ENCODE peak calls at places on chromosomes 4 and X, in four cellular contexts. J, P, L and N are unnamed samples.

GRCh38 chr4:183402771-183403170 is 41.7 kb upstream of the CDKN2AIP start:
- DNase-seq in J (no peak), P (no peak), L (no peak), N (no peak)

GRCh38 chrX:106932960-106933537 is 12.8 kb downstream of the CLDN2 start:
- DNase-seq in J (no peak), L (no peak), P (no peak), N (peak)

GRCh38 chrX:14497184-14497666 is 32.1 kb upstream of the GLRA2 start:
- DNase-seq in P (no peak), L (no peak), J (no peak), N (no peak)

GRCh38 chrX:44735498-44735897 is 108.3 kb upstream of the DUSP21 start:
- DNase-seq in L (no peak), J (no peak), P (no peak), N (no peak)

GRCh38 chr4:134628074-134628473 is 426.5 kb upstream of the PABPC4L start:
- DNase-seq in L (no peak), J (no peak), P (no peak), N (no peak)

GRCh38 chr4:101993002-101993840 is 202.7 kb downstream of the BANK1 start:
- DNase-seq in L (no peak), J (no peak), P (no peak), N (no peak)

GRCh38 chr4:1337376-1337831 is 9.6 kb upstream of the UVSSA start:
- DNase-seq in P (no peak), J (no peak), L (peak), N (no peak)

GRCh38 chrX:36974896-36975295 is 33.3 kb upstream of the FAM47C start:
- DNase-seq in J (no peak), P (no peak), L (no peak), N (no peak)

GRCh38 chrX:41382699-41383645 is 49.0 kb downstream of the DDX3X start:
- DNase-seq in J (no peak), L (no peak), P (no peak), N (peak)

GRCh38 chr4:155568641-155569040 is 98.0 kb upstream of the GUCY1A1 start:
- DNase-seq in J (no peak), P (no peak), L (no peak), N (no peak)

GRCh38 chrX:139192386-139192961 is 338.1 kb upstream of the F9 start:
- DNase-seq in L (no peak), J (no peak), P (no peak), N (no peak)

GRCh38 chr4:76981649-76982048 is 32.1 kb downstream of the SEPTIN11 start:
- DNase-seq in L (no peak), P (no peak), J (no peak), N (no peak)

GRCh38 chrX:136262812-136263315 is 11.7 kb upstream of the MAP7D3 start:
- DNase-seq in L (no peak), P (no peak), J (no peak), N (no peak)

GRCh38 chr4:16714191-16714590 is 184.3 kb downstream of the LDB2 start:
- DNase-seq in L (no peak), P (no peak), J (no peak), N (no peak)

GRCh38 chr4:102387552-102388150 is 42.4 kb upstream of the SLC39A8 start:
- DNase-seq in L (no peak), P (no peak), J (no peak), N (no peak)

GRCh38 chr4:3827616-3828492 is 61.7 kb downstream of the ADRA2C start:
- DNase-seq in P (no peak), L (peak), J (no peak), N (peak)

GRCh38 chr4:118224239-118224829 is 128.5 kb downstream of the PRSS12 start:
- DNase-seq in P (no peak), L (peak), J (peak), N (peak)

GRCh38 chr4:100420571-100420970 is 97.3 kb downstream of the EMCN start:
- DNase-seq in L (no peak), P (no peak), J (no peak), N (no peak)

GRCh38 chrX:78119521-78120227 is 15.6 kb downstream of the PGK1 start:
- DNase-seq in L (no peak), P (no peak), J (no peak), N (no peak)

GRCh38 chr4:153790962-153791551 is 2.2 kb upstream of the SFRP2 start:
- DNase-seq in J (no peak), P (peak), L (no peak), N (peak)

GRCh38 chr4:38819569-38819968 is 15.0 kb upstream of the TLR1 start:
- DNase-seq in P (no peak), J (no peak), L (no peak), N (no peak)

GRCh38 chr4:25068386-25068785 is 37.6 kb upstream of the LGI2 start:
- DNase-seq in P (no peak), J (no peak), L (no peak), N (no peak)

GRCh38 chr4:119211856-119212250 is 660 bp upstream of the USP53 start:
- DNase-seq in L (peak), P (no peak), J (no peak), N (no peak)

GRCh38 chrX:46561931-46562721 is 11.4 kb upstream of the CHST7 start:
- DNase-seq in P (no peak), L (no peak), J (no peak), N (no peak)

GRCh38 chr4:7906171-7906581 is 33.5 kb downstream of the AFAP1 start:
- DNase-seq in J (no peak), L (no peak), P (no peak), N (no peak)

GRCh38 chr4:127896069-127896468 is 15.4 kb downstream of the PLK4 start:
- DNase-seq in J (no peak), L (no peak), P (no peak), N (no peak)

GRCh38 chr4:182189107-182189878 is 53.9 kb upstream of the TENM3 start:
- DNase-seq in L (no peak), J (peak), P (no peak), N (peak)

GRCh38 chrX:46258356-46258755 is 286.9 kb downstream of the ZNF674 start:
- DNase-seq in L (no peak), J (no peak), P (no peak), N (no peak)

GRCh38 chr4:151561551-151562256 is 152.7 kb downstream of the FHIP1A start:
- DNase-seq in J (no peak), L (no peak), P (no peak), N (no peak)

GRCh38 chrX:63561425-63561824 is 210.3 kb upstream of the SPIN4 start:
- DNase-seq in J (peak), P (no peak), L (no peak), N (no peak)
- TF ChIP-seq JUN in J (no peak), P (no peak), L (no peak), N (no peak)

GRCh38 chr4:169351860-169352259 is 81.1 kb upstream of the SH3RF1 start:
- DNase-seq in L (no peak), P (no peak), J (no peak), N (no peak)
- TF ChIP-seq NR3C1 in L (no peak), P (no peak), J (no peak), N (no peak)

GRCh38 chr4:31194823-31195222 is 474.7 kb downstream of the PCDH7 start:
- DNase-seq in L (no peak), J (no peak), P (no peak), N (no peak)
- TF ChIP-seq JUN in L (no peak), J (no peak), P (no peak), N (no peak)

GRCh38 chrX:110743679-110744340 is 51.8 kb downstream of the CHRDL1 start:
- DNase-seq in P (no peak), J (no peak), L (no peak), N (no peak)

GRCh38 chrX:110745288-110745687 is 50.3 kb downstream of the CHRDL1 start:
- DNase-seq in J (no peak), L (no peak), P (no peak), N (no peak)

GRCh38 chrX:110746014-110746413 is 49.6 kb downstream of the CHRDL1 start:
- DNase-seq in P (no peak), J (no peak), L (no peak), N (no peak)

DNA sequence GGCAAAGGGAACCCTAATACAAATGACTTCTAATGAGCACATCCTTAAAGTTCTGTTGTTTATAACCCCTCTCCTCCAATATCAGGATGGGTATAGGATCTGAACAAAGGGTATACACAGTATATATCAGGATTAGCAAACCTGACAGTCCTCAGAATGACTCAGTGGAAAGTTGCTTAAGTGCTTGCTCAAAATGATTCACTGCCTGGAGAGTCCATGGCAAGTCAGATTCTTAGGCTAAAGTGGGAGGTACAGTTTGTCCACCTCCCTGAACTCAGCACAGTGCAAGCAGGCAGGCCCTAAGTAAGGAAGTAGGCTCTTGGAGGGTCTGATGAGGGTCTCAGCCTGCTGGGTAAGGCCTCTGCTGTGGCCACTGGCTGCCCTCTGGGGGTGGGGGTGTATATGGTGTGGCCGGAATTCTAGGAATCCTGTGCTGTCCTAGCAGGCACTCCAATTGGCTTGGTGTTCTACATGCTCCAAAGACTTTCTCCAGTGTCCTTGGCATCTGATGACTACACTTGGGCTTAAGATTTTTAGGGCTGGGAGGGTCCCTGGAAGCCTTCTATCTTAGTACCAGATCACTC is 54.3 kb downstream of the CHRDL1 start:
- DNase-seq in P (no peak), L (no peak), J (no peak), N (peak)
- TF ChIP-seq NR3C1 in P (no peak), L (no peak), J (no peak), N (no peak)

GRCh38 chrX:155048997-155049619 is 21.8 kb downstream of the CMC4 start:
- DNase-seq in P (peak), L (peak), J (peak), N (peak)
- TF ChIP-seq JUN in P (no peak), L (no peak), J (no peak), N (no peak)

DNA sequence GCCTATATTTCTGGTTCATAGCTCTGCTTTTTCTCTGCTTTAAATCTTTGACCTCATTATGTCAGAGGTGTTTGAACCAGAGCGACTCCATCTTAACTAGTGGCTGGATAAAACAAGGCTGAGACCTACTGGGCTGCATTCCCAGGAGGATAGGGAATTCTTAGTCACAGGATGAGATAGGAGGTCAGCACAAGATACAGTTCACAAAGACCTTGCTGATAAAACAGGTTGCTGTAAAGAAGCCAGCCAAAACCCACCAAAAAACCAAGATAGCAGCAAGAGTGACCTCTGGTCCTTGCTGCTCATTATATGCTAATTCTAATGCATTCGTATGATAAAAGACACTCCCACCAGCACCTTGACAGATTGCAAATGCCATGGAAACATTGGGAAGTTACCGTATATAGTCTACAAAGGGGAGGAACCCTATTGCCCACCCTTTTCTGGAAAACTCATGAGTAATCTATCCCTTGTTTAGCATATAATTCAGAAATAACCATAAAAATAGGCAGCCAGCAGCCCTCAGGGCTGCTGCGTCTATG is 194.0 kb downstream of the NAF1 start:
- DNase-seq in P (no peak), J (no peak), L (no peak), N (no peak)
- TF ChIP-seq NR3C1 in P (no peak), J (no peak), L (no peak), N (no peak)

DNA sequence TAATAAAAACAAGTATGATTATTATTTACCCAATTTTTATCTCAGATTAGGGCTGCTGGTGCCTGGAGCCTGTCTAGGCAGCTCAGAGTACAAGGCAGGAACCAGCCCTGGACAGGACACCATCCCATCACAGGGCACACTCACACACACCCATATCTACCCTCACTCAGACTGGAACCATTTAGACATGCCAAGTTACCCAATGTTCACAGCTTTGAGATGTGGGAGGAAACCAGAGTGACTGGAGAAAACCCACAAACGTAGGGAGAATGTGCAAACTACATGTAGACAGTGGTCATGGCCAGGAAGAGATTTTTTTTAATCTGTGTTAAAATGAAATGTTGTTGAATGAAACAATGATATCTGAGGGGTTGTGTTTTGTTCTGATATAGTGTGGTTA is 35.7 kb upstream of the ADGRA3 start:
- DNase-seq in P (no peak), J (no peak), L (no peak), N (no peak)
- TF ChIP-seq JUN in P (no peak), J (no peak), L (no peak), N (no peak)